ENCODE peak calls at places on chromosomes 7 and 10, in eight cellular contexts. J, U, V, K, G, E, F and Z are unnamed samples.
A peak's percentile ranks its signal among the peaks of the same experiment; 100 is the strongest.

GRCh38 chr7:134699871-134700270 is 53.2 kb downstream of the BPGM start:
- DNase-seq in J (no peak), U (no peak), V (no peak), K (no peak), G (peak; percentile 58), E (no peak), F (no peak), Z (no peak)

GRCh38 chr7:86598721-86599120 is 45.0 kb upstream of the GRM3 start:
- DNase-seq in J (no peak), U (no peak), V (no peak), K (no peak), G (no peak), E (no peak), F (no peak), Z (no peak)

GRCh38 chr10:110209926-110210662 is 2.7 kb downstream of the MXI1 start:
- DNase-seq in J (no peak), U (peak; percentile 59), V (peak; percentile 71), K (peak; percentile 40), G (peak; percentile 68), E (peak; percentile 62), F (no peak), Z (no peak)

GRCh38 chr7:7433736-7434260 is 101.9 kb downstream of the COL28A1 start:
- DNase-seq in J (no peak), U (no peak), V (no peak), K (no peak), G (peak; percentile 35), E (no peak), F (no peak), Z (no peak)

GRCh38 chr10:69004821-69005220 is 16.2 kb downstream of the KIFBP start:
- DNase-seq in J (no peak), U (peak; percentile 57), V (no peak), K (no peak), G (peak; percentile 65), E (no peak), F (no peak), Z (no peak)

GRCh38 chr10:13331641-13332040 is 16.5 kb downstream of the SEPHS1 start:
- DNase-seq in J (no peak), U (peak; percentile 41), V (no peak), K (no peak), G (peak; percentile 50), E (no peak), F (no peak), Z (no peak)

GRCh38 chr7:96118449-96119001 is 203.4 kb downstream of the SLC25A13 start:
- DNase-seq in J (no peak), U (no peak), V (no peak), K (no peak), G (no peak), E (no peak), F (no peak), Z (no peak)

GRCh38 chr10:127243490-127244272 is 47.3 kb upstream of the INSYN2A start:
- DNase-seq in J (peak; percentile 38), U (peak; percentile 24), V (peak; percentile 21), K (no peak), G (peak; percentile 42), E (peak; percentile 77), F (peak; percentile 5), Z (peak; percentile 9)

GRCh38 chr7:3916146-3916545 is 615.1 kb downstream of the SDK1 start:
- DNase-seq in J (peak; percentile 15), U (no peak), V (no peak), K (no peak), G (no peak), E (no peak), F (no peak), Z (no peak)

GRCh38 chr7:33806284-33807157 is 98.8 kb upstream of the BMPER start:
- DNase-seq in J (no peak), U (no peak), V (peak; percentile 36), K (no peak), G (peak; percentile 11), E (no peak), F (no peak), Z (no peak)

GRCh38 chr10:77548157-77548556 is 89.5 kb downstream of the KCNMA1 start:
- DNase-seq in J (no peak), U (no peak), V (no peak), K (no peak), G (no peak), E (no peak), F (no peak), Z (no peak)

GRCh38 chr7:5396542-5396941 is 27.1 kb downstream of the TNRC18 start:
- DNase-seq in J (no peak), U (peak; percentile 51), V (no peak), K (peak; percentile 46), G (peak; percentile 26), E (peak; percentile 65), F (no peak), Z (peak; percentile 42)

GRCh38 chr10:79411546-79412495 is 33.6 kb downstream of the ZCCHC24 start:
- DNase-seq in J (no peak), U (no peak), V (peak; percentile 21), K (no peak), G (no peak), E (no peak), F (no peak), Z (no peak)